ENCODE peak calls at places on chromosomes 2 and 18, in six cellular contexts. L is effector memory CD8-positive, alpha-beta T cell; F is HFFc6; A is colonic mucosa; B is T-cell; K is EL. V is an unnamed sample.

GRCh38 chr2:64987001-64987962 is 1.9 kb upstream of the SLC1A4 start:
- DNase-seq in L (no peak), K (peak; percentile 38), F (no peak), B (no peak), A (no peak), V (peak; percentile 35)

GRCh38 chr18:39806519-39806918 is 2148.5 kb upstream of the PIK3C3 start:
- DNase-seq in K (peak; percentile 36), F (peak; percentile 20), L (no peak), A (no peak), B (no peak), V (no peak)

GRCh38 chr18:65146615-65147014 is 604.2 kb upstream of the CDH7 start:
- DNase-seq in L (no peak), F (no peak), K (no peak), A (no peak), B (no peak), V (peak; percentile 4)

GRCh38 chr2:222296911-222297599 is 1.7 kb downstream of the PAX3 start:
- DNase-seq in K (peak; percentile 76), B (no peak), F (peak; percentile 56), L (no peak), A (no peak), V (peak; percentile 51)

GRCh38 chr18:39870586-39870985 is 2084.4 kb upstream of the PIK3C3 start:
- DNase-seq in B (no peak), K (no peak), L (no peak), A (no peak), F (no peak), V (no peak)

GRCh38 chr2:147989809-147990403 is 30.6 kb downstream of the ORC4 start:
- DNase-seq in A (no peak), B (no peak), K (peak; percentile 48), L (peak; percentile 29), F (peak; percentile 66), V (peak; percentile 64)

GRCh38 chr18:8942909-8943545 is 159.5 kb upstream of the NDUFV2 start:
- DNase-seq in L (no peak), F (no peak), B (no peak), K (no peak), A (no peak), V (no peak)

GRCh38 chr2:30708491-30709290 is 98.6 kb downstream of the CAPN13 start:
- DNase-seq in K (no peak), F (no peak), L (no peak), A (peak; percentile 29), B (no peak), V (no peak)

GRCh38 chr2:30216157-30216556 is 15.2 kb upstream of the LBH start:
- DNase-seq in B (no peak), A (no peak), L (no peak), F (no peak), K (no peak), V (no peak)

V was measured in left kidney.